ENCODE peak calls at places on chromosome 18, in nine cellular contexts. G is A549, L is stomach, H is transverse colon, Y is suprapubic skin, C is sigmoid colon, J is upper lobe of left lung, T is HepG2, B is K562. M is an unnamed sample.

GRCh38 chr18:23301971-23302370 is 151.1 kb upstream of the RIOK3 start:
- DNase-seq in G (no peak), L (no peak), H (no peak), Y (no peak), C (no peak), J (no peak), T (no peak), B (no peak), M (no peak)

GRCh38 chr18:37355772-37356171 is 209.8 kb downstream of the CELF4 start:
- DNase-seq in G (no peak), L (no peak), H (no peak), Y (no peak), C (no peak), J (no peak), T (no peak), B (no peak), M (no peak)

GRCh38 chr18:9750606-9751304 is 42.7 kb downstream of the RAB31 start:
- DNase-seq in G (no peak), L (no peak), H (no peak), Y (no peak), C (no peak), J (no peak), T (no peak), B (no peak), M (peak; percentile 68)

GRCh38 chr18:55236150-55236931 is 277.1 kb upstream of the CCDC68 start:
- DNase-seq in G (no peak), L (no peak), H (no peak), Y (no peak), C (no peak), J (no peak), T (no peak), B (no peak), M (no peak)

GRCh38 chr18:13264986-13265900 is 46.7 kb downstream of the LDLRAD4 start:
- DNase-seq in G (no peak), L (no peak), H (no peak), Y (peak; percentile 66), C (no peak), J (no peak), T (no peak), B (no peak), M (no peak)

GRCh38 chr18:22170421-22171262 is 1.3 kb downstream of the GATA6 start:
- DNase-seq in G (peak; percentile 15), L (no peak), H (peak; percentile 43), Y (no peak), C (peak; percentile 77), J (peak; percentile 87), T (peak; percentile 13), B (no peak), M (peak; percentile 92)

GRCh38 chr18:66143029-66143428 is 392.2 kb downstream of the CDH7 start:
- DNase-seq in G (no peak), L (no peak), H (no peak), Y (no peak), C (no peak), J (no peak), T (no peak), B (no peak), M (no peak)

GRCh38 chr18:80178935-80179818 is 68.1 kb downstream of the PARD6G start:
- DNase-seq in G (no peak), L (no peak), H (no peak), Y (no peak), C (no peak), J (no peak), T (no peak), B (no peak), M (no peak)

GRCh38 chr18:48263913-48264506 is 145.2 kb downstream of the ZBTB7C start:
- DNase-seq in G (no peak), L (no peak), H (no peak), Y (no peak), C (no peak), J (no peak), T (no peak), B (no peak), M (no peak)

GRCh38 chr18:23833714-23834113 is 144.5 kb downstream of the LAMA3 start:
- DNase-seq in G (no peak), L (no peak), H (no peak), Y (no peak), C (no peak), J (no peak), T (no peak), B (no peak), M (peak; percentile 45)

GRCh38 chr18:50053142-50053541 is 141.8 kb downstream of the MYO5B start:
- DNase-seq in G (no peak), L (no peak), H (no peak), Y (no peak), C (no peak), J (no peak), T (no peak), B (no peak), M (no peak)

GRCh38 chr18:702957-703659 is 9.3 kb downstream of the ENOSF1 start:
- DNase-seq in G (no peak), L (peak; percentile 11), H (no peak), Y (no peak), C (no peak), J (no peak), T (peak; percentile 79), B (no peak), M (no peak)

GRCh38 chr18:26863122-26863879 is 2.2 kb downstream of the AQP4 start:
- DNase-seq in G (peak; percentile 15), L (peak; percentile 92), H (peak; percentile 74), Y (no peak), C (peak; percentile 62), J (peak; percentile 91), T (no peak), B (no peak), M (no peak)

GRCh38 chr18:48161911-48162698 is 231.6 kb upstream of the SMAD2 start:
- DNase-seq in G (peak; percentile 21), L (peak; percentile 89), H (no peak), Y (peak; percentile 78), C (peak; percentile 72), J (no peak), T (no peak), B (no peak), M (no peak)

GRCh38 chr18:77366725-77367641 is 117.3 kb downstream of the GALR1 start:
- DNase-seq in G (peak; percentile 5), L (no peak), H (peak; percentile 36), Y (no peak), C (no peak), J (peak; percentile 38), T (peak; percentile 97), B (no peak), M (no peak)

GRCh38 chr18:50853863-50854271 is 25.1 kb upstream of the ME2 start:
- DNase-seq in G (peak; percentile 37), L (peak; percentile 29), H (peak; percentile 57), Y (no peak), C (peak; percentile 69), J (no peak), T (peak; percentile 51), B (peak; percentile 25), M (no peak)

DNA sequence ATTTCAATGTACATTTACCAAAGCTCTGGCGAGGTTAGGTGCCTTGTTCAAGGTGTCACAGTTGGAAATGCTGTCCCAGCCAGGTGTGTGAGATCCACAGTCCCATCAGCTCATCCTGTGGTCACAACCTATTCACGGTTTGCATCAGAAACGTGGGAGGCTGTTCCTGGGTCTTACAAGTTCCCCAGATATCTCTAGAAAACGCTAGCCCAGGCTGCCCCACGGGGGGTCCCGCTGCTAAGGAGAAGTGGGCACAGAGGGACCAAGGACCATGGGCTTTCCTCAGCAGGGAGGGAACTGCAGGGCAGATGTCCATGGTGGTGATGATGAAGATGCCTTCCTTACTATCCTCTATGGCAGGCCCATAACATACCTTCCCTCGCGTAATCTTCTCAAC is 658 bp downstream of the FECH start:
- DNase-seq in G (no peak), L (no peak), H (no peak), Y (no peak), C (no peak), J (no peak), T (no peak), B (no peak), M (no peak)
- TF ChIP-seq EP300 in G (no peak), L (no peak), H (no peak), Y (no peak), C (no peak), J (no peak), T (no peak), B (no peak), M (no peak)

DNA sequence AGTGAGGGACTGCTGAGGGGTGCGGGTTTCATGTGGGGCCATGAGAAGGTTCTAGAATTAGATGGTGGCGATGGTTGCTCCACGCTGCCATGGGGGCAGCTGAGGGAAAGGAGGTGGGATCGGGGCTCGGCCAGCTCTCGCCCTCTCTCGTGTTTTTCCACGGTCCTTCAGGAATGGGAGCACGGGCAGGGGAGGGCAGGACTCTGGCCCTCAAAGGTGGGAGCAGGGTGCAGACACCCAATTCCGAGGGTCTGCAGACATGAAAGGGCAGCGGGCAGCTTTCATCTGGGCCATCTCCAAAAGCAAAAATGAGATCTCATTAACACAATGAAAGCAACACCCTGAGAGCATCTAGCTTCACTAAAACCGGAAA is 53.4 kb upstream of the SALL3 start:
- DNase-seq in G (no peak), L (no peak), H (no peak), Y (peak; percentile 50), C (no peak), J (no peak), T (no peak), B (no peak), M (no peak)
- H3K4me3 ChIP-seq in G (no peak overlapping the region), L (no peak overlapping the region), H (no peak overlapping the region), Y (no peak overlapping the region), C (no peak overlapping the region), J (no peak overlapping the region), T (no peak overlapping the region), B (no peak overlapping the region), M (no peak overlapping the region)

GRCh38 chr18:72826736-72827135 is 41.1 kb downstream of the NETO1 start:
- DNase-seq in G (no peak), L (no peak), H (no peak), Y (no peak), C (no peak), J (no peak), T (no peak), B (no peak), M (no peak)
- TF ChIP-seq CTCF in G (no peak), L (no peak), H (no peak), Y (no peak), C (no peak), J (no peak), T (no peak), B (no peak), M (no peak)

DNA sequence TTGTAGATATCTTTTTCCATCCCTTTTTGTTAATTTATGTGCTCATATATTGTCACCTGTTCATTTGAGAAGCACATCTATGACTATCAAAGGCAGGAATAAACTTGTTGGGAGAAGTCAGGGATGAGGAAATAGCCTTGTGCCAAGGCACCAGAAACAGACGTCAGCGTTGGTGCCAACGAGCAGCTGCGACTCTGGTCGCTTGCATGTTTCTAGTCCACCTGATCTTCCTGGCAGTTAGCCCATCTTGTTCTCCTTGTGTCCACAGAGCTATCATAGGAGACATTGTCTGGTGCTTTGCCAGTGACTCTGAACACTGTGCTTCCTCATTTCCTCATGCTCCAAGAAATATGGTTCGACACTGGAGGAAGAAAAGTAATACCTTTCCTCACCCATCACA is 374.4 kb downstream of the PTPRM start:
- DNase-seq in G (no peak), L (peak; percentile 91), H (peak; percentile 63), Y (no peak), C (no peak), J (no peak), T (no peak), B (no peak), M (no peak)
- TF ChIP-seq EP300 in G (peak; percentile 33), L (no peak), H (no peak), Y (no peak), C (no peak), J (no peak), T (no peak), B (no peak), M (no peak)

GRCh38 chr18:67514901-67515540 is 1.5 kb downstream of the DSEL start:
- DNase-seq in G (no peak), L (no peak), H (no peak), Y (no peak), C (no peak), J (no peak), T (no peak), B (no peak), M (no peak)
- H3K4me3 ChIP-seq in G (no peak overlapping the region), L (peak overlapping the region; percentile 80), H (no peak overlapping the region), Y (peak overlapping the region; percentile 84), C (peak overlapping the region; percentile 81), J (peak overlapping the region; percentile 91), T (no peak overlapping the region), B (no peak overlapping the region), M (peak overlapping the region; percentile 87)